ENCODE peak calls at places on chromosomes 5 and 9, in six cellular contexts. One of them, this sample, is unnamed.

GRCh38 chr9:120841930-120842684 is 615 bp downstream of the PSMD5 start:
- DNase-seq in A549: peak; percentile 16
- DNase-seq in K562: no peak
- DNase-seq in GM12878: no peak
- DNase-seq in endothelial cell of umbilical vein: no peak
- DNase-seq in HepG2: no peak
- DNase-seq in this sample: no peak

GRCh38 chr9:129386812-129387177 is 208.7 kb upstream of the IER5L start:
- DNase-seq in HepG2: no peak
- DNase-seq in A549: no peak
- DNase-seq in K562: no peak
- DNase-seq in GM12878: no peak
- DNase-seq in endothelial cell of umbilical vein: no peak
- DNase-seq in this sample: no peak

GRCh38 chr5:180424094-180424493 is 70.1 kb upstream of the CNOT6 start:
- DNase-seq in endothelial cell of umbilical vein: no peak
- DNase-seq in K562: no peak
- DNase-seq in HepG2: no peak
- DNase-seq in GM12878: no peak
- DNase-seq in A549: no peak
- DNase-seq in this sample: no peak

GRCh38 chr9:135186248-135187164 is 99.0 kb downstream of the OLFM1 start:
- DNase-seq in K562: no peak
- DNase-seq in GM12878: no peak
- DNase-seq in endothelial cell of umbilical vein: no peak
- DNase-seq in A549: no peak
- DNase-seq in HepG2: no peak
- DNase-seq in this sample: no peak

GRCh38 chr5:61328791-61329617 is 3.1 kb upstream of the ZSWIM6 start:
- DNase-seq in GM12878: no peak
- DNase-seq in endothelial cell of umbilical vein: peak; percentile 25
- DNase-seq in A549: no peak
- DNase-seq in K562: no peak
- DNase-seq in HepG2: no peak
- DNase-seq in this sample: no peak

GRCh38 chr5:143355710-143356109 is 47.8 kb downstream of the NR3C1 start:
- DNase-seq in K562: peak; percentile 41
- DNase-seq in GM12878: no peak
- DNase-seq in endothelial cell of umbilical vein: peak; percentile 94
- DNase-seq in HepG2: peak; percentile 76
- DNase-seq in A549: peak; percentile 93
- DNase-seq in this sample: peak; percentile 40

GRCh38 chr5:179805529-179806249 is 977 bp downstream of the MGAT4B start:
- DNase-seq in endothelial cell of umbilical vein: peak; percentile 46
- DNase-seq in A549: no peak
- DNase-seq in GM12878: no peak
- DNase-seq in K562: peak; percentile 77
- DNase-seq in HepG2: no peak
- DNase-seq in this sample: peak; percentile 81

GRCh38 chr9:72788966-72789365 is 163.9 kb downstream of the ALDH1A1 start:
- DNase-seq in K562: no peak
- DNase-seq in HepG2: no peak
- DNase-seq in GM12878: no peak
- DNase-seq in A549: no peak
- DNase-seq in endothelial cell of umbilical vein: no peak
- DNase-seq in this sample: no peak

GRCh38 chr5:173834070-173834771 is 53.9 kb upstream of the CPEB4 start:
- DNase-seq in HepG2: no peak
- DNase-seq in A549: no peak
- DNase-seq in endothelial cell of umbilical vein: no peak
- DNase-seq in K562: no peak
- DNase-seq in GM12878: no peak
- DNase-seq in this sample: no peak

GRCh38 chr9:84937086-84937670 is 267.6 kb downstream of the NTRK2 start:
- DNase-seq in K562: no peak
- DNase-seq in A549: no peak
- DNase-seq in HepG2: no peak
- DNase-seq in GM12878: no peak
- DNase-seq in endothelial cell of umbilical vein: no peak
- DNase-seq in this sample: no peak

GRCh38 chr5:179698935-179699639 is at the start of gene CANX:
- DNase-seq in GM12878: no peak
- DNase-seq in A549: peak; percentile 44
- DNase-seq in endothelial cell of umbilical vein: peak; percentile 46
- DNase-seq in HepG2: no peak
- DNase-seq in K562: no peak
- DNase-seq in this sample: no peak

GRCh38 chr5:851076-851475 is 290 bp upstream of the ZDHHC11 start:
- DNase-seq in HepG2: no peak
- DNase-seq in A549: no peak
- DNase-seq in endothelial cell of umbilical vein: no peak
- DNase-seq in GM12878: no peak
- DNase-seq in K562: no peak
- DNase-seq in this sample: no peak

DNA sequence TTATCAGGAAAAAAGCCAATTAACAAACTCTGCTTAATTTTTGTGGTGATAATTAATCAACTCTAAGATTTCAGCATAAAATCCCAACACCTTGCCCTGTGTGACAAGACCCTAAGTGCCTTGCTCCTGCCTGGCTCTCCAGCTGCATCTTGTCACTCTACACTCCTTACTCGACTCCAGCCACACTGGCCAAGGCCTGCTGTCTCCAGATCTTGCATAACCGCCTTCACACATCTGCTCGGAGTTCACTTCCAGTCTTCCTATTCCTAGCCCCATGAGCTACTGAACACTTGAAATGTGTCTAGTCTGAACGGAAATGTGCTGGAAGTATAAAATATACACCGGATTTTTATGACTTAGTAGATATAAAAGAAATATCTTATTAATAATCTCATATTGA is 259.6 kb downstream of the EPB41L4A start:
- DNase-seq in GM12878: no peak
- DNase-seq in HepG2: no peak
- DNase-seq in A549: no peak
- DNase-seq in endothelial cell of umbilical vein: no peak
- DNase-seq in K562: no peak
- DNase-seq in this sample: peak; percentile 10
- H3K4me3 ChIP-seq in GM12878: no peak overlapping the region
- H3K4me3 ChIP-seq in HepG2: no peak overlapping the region
- H3K4me3 ChIP-seq in A549: no peak overlapping the region
- H3K4me3 ChIP-seq in endothelial cell of umbilical vein: no peak overlapping the region
- H3K4me3 ChIP-seq in K562: no peak overlapping the region
- H3K4me3 ChIP-seq in this sample: no peak overlapping the region

GRCh38 chr5:38830521-38831051 is 15.2 kb upstream of the OSMR start:
- DNase-seq in GM12878: no peak
- DNase-seq in HepG2: peak; percentile 96
- DNase-seq in K562: no peak
- DNase-seq in endothelial cell of umbilical vein: no peak
- DNase-seq in A549: no peak
- DNase-seq in this sample: no peak
- TF ChIP-seq MYC in GM12878: no peak
- TF ChIP-seq MYC in HepG2: no peak
- TF ChIP-seq MYC in K562: no peak
- TF ChIP-seq MYC in endothelial cell of umbilical vein: no peak
- TF ChIP-seq MYC in A549: no peak
- TF ChIP-seq MYC in this sample: no peak

GRCh38 chr9:21060919-21061561 is 16.7 kb downstream of the IFNB1 start:
- DNase-seq in endothelial cell of umbilical vein: no peak
- DNase-seq in HepG2: no peak
- DNase-seq in GM12878: peak; percentile 12
- DNase-seq in K562: no peak
- DNase-seq in A549: no peak
- DNase-seq in this sample: peak; percentile 69
- TF ChIP-seq CTCF in endothelial cell of umbilical vein: no peak
- TF ChIP-seq CTCF in HepG2: no peak
- TF ChIP-seq CTCF in GM12878: no peak
- TF ChIP-seq CTCF in K562: no peak
- TF ChIP-seq CTCF in A549: no peak
- TF ChIP-seq CTCF in this sample: no peak

DNA sequence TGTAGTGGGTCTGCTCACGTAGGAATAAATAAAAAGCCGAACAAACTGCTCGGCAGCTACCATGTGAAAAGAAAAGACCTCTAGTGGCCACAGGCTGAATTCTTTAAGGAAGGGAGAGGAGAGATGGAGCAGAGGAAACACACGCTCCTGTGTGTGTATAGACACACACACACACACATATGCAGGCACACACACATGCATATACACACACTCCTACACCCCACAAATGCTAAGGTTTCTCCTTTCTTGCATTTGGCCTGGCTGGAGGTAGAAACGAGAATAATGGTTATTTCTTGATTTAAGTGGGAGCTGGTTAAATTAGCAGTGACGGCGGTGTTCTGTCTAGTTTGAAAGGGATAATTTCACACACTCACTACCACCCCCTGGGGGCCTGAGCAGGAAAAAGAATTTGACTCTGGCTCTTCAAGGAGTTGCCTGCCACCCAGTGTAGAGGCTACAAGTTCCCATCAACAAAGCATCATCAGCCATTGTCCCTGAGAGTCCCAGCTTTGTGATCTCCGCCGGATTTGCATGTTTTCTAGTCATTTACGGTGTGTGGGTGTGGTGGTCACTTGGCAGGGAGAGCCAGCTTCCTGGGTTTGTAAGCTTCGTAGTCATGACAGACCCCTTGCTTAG is at the start of gene INSYN2B:
- DNase-seq in K562: peak; percentile 71
- DNase-seq in A549: peak; percentile 81
- DNase-seq in HepG2: peak; percentile 39
- DNase-seq in endothelial cell of umbilical vein: peak; percentile 96
- DNase-seq in GM12878: no peak
- DNase-seq in this sample: peak; percentile 71
- H3K4me3 ChIP-seq in K562: no peak within 1 kb of the TSS
- H3K4me3 ChIP-seq in A549: peak within 1 kb of the TSS; percentile 38
- H3K4me3 ChIP-seq in HepG2: no peak within 1 kb of the TSS
- H3K4me3 ChIP-seq in endothelial cell of umbilical vein: peak within 1 kb of the TSS; percentile 47
- H3K4me3 ChIP-seq in GM12878: no peak within 1 kb of the TSS
- H3K4me3 ChIP-seq in this sample: no peak within 1 kb of the TSS

GRCh38 chr5:150778103-150778516 is 447 bp upstream of the SMIM3 start:
- DNase-seq in K562: no peak
- DNase-seq in GM12878: no peak
- DNase-seq in A549: no peak
- DNase-seq in HepG2: no peak
- DNase-seq in endothelial cell of umbilical vein: peak; percentile 65
- DNase-seq in this sample: no peak

GRCh38 chr5:150779397-150780179 is 1.0 kb downstream of the SMIM3 start:
- DNase-seq in GM12878: no peak
- DNase-seq in K562: no peak
- DNase-seq in endothelial cell of umbilical vein: no peak
- DNase-seq in HepG2: no peak
- DNase-seq in A549: no peak
- DNase-seq in this sample: peak; percentile 81

GRCh38 chr5:150780180-150780692 is 1.7 kb downstream of the SMIM3 start:
- DNase-seq in endothelial cell of umbilical vein: no peak
- DNase-seq in HepG2: no peak
- DNase-seq in A549: no peak
- DNase-seq in GM12878: peak; percentile 81
- DNase-seq in K562: no peak
- DNase-seq in this sample: peak; percentile 86

GRCh38 chr5:150778517-150779396 is at the start of gene SMIM3:
- DNase-seq in A549: peak; percentile 58
- DNase-seq in HepG2: peak; percentile 47
- DNase-seq in GM12878: no peak
- DNase-seq in K562: peak; percentile 79
- DNase-seq in endothelial cell of umbilical vein: peak; percentile 58
- DNase-seq in this sample: peak; percentile 80

DNA sequence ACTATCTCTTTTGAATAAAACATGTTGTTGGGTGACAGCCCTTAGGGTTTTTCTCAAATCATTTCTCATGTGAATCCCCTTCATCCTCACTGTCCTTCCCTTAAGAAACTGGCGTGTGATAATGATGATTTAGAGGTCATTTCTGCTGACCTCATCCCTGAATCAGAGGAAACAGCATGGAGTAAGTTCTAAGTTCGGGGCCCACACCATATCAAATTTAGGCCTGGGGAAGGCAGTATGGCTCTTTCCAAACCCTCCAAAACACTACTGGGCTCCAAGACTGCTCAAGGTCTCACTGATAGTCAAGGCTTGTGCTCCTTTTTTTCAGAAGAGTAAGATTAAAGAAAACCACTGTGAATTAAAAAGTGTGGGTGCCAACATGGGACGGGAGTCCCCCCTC is 872 bp upstream of the SMIM3 start:
- DNase-seq in GM12878: no peak
- DNase-seq in A549: no peak
- DNase-seq in K562: peak; percentile 21
- DNase-seq in HepG2: no peak
- DNase-seq in endothelial cell of umbilical vein: no peak
- DNase-seq in this sample: peak; percentile 14
- TF ChIP-seq MYC in GM12878: no peak
- TF ChIP-seq MYC in A549: no peak
- TF ChIP-seq MYC in K562: no peak
- TF ChIP-seq MYC in HepG2: no peak
- TF ChIP-seq MYC in endothelial cell of umbilical vein: no peak
- TF ChIP-seq MYC in this sample: no peak

GRCh38 chr5:11346336-11346735 is 557.9 kb downstream of the CTNND2 start:
- DNase-seq in endothelial cell of umbilical vein: no peak
- DNase-seq in HepG2: no peak
- DNase-seq in GM12878: no peak
- DNase-seq in K562: no peak
- DNase-seq in A549: no peak
- DNase-seq in this sample: no peak
- TF ChIP-seq CTCF in endothelial cell of umbilical vein: no peak
- TF ChIP-seq CTCF in HepG2: no peak
- TF ChIP-seq CTCF in GM12878: no peak
- TF ChIP-seq CTCF in K562: no peak
- TF ChIP-seq CTCF in A549: no peak
- TF ChIP-seq CTCF in this sample: no peak

GRCh38 chr5:96337048-96337781 is 95.8 kb downstream of the PCSK1 start:
- DNase-seq in GM12878: no peak
- DNase-seq in endothelial cell of umbilical vein: no peak
- DNase-seq in HepG2: no peak
- DNase-seq in K562: no peak
- DNase-seq in A549: no peak
- DNase-seq in this sample: peak; percentile 11
- H3K4me3 ChIP-seq in GM12878: no peak overlapping the region
- H3K4me3 ChIP-seq in endothelial cell of umbilical vein: no peak overlapping the region
- H3K4me3 ChIP-seq in HepG2: no peak overlapping the region
- H3K4me3 ChIP-seq in K562: no peak overlapping the region
- H3K4me3 ChIP-seq in A549: no peak overlapping the region
- H3K4me3 ChIP-seq in this sample: no peak overlapping the region

DNA sequence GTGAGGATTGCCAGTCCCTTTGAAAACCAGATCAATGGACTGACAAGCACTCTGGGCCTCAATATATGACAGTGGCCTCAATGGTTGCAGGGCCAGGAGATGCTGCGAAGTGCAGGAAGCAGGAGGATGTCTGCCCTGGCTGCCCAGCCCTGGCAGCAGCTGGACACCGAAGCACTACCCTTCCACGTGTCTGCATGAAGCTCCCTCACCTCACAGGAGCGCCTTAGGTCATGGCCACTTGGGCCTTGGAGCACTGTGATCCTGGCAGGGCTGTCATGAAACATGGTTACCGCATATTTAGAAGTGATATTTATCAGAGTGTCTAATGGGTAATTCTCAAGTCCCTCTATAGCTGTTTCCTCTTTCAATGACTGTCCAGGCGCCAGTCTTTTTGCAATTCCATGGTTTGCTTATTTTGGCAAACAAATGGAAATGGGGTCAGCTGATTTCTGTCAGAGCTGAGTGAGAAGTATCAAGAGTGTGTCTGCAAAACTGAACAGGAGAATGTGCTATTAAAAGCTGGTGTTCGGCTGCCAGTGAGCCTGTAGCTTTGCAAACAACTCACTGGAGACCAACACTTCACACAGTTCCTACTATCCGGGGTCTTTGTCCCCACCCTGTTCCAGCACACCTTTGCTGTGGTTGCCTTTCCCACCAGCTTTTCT is 285.9 kb downstream of the KIF4B start:
- DNase-seq in A549: no peak
- DNase-seq in K562: no peak
- DNase-seq in HepG2: no peak
- DNase-seq in endothelial cell of umbilical vein: no peak
- DNase-seq in GM12878: no peak
- DNase-seq in this sample: no peak
- TF ChIP-seq MYC in A549: no peak
- TF ChIP-seq MYC in K562: no peak
- TF ChIP-seq MYC in HepG2: no peak
- TF ChIP-seq MYC in endothelial cell of umbilical vein: no peak
- TF ChIP-seq MYC in GM12878: no peak
- TF ChIP-seq MYC in this sample: no peak

This sample was measured in NB4.